ENCODE peak calls at places on chromosomes 13 and 19, in seven cellular contexts. L is sigmoid colon, S is transverse colon, Q is tibial artery, W is heart left ventricle, M is keratinocyte, J is left ventricle myocardium inferior. Y is an unnamed sample.
A peak's percentile ranks its signal among the peaks of the same experiment; 100 is the strongest.

GRCh38 chr19:6198896-6199239 is 63.4 kb downstream of the ACSBG2 start:
- DNase-seq in L (no peak), S (no peak), Q (no peak), W (no peak), M (no peak), J (no peak), Y (no peak)

GRCh38 chr19:51944798-51945552 is 17.7 kb downstream of the ZNF613 start:
- DNase-seq in L (no peak), S (no peak), Q (no peak), W (no peak), M (no peak), J (no peak), Y (no peak)

GRCh38 chr13:36829753-36830152 is 10.7 kb downstream of the RFXAP start:
- DNase-seq in L (no peak), S (no peak), Q (no peak), W (no peak), M (no peak), J (no peak), Y (no peak)

GRCh38 chr13:101640797-101641400 is 188.4 kb downstream of the ITGBL1 start:
- DNase-seq in L (no peak), S (no peak), Q (no peak), W (no peak), M (peak; percentile 36), J (no peak), Y (no peak)

GRCh38 chr13:26653310-26653709 is 95.8 kb downstream of the WASF3 start:
- DNase-seq in L (no peak), S (no peak), Q (no peak), W (no peak), M (no peak), J (no peak), Y (no peak)

GRCh38 chr13:73544175-73544574 is 485.4 kb downstream of the KLF5 start:
- DNase-seq in L (no peak), S (no peak), Q (no peak), W (no peak), M (no peak), J (no peak), Y (no peak)

GRCh38 chr19:14871619-14872230 is 14.2 kb downstream of the OR7A17 start:
- DNase-seq in L (no peak), S (no peak), Q (no peak), W (no peak), M (no peak), J (no peak), Y (no peak)

GRCh38 chr19:55484571-55485438 is at the start of gene NAT14:
- DNase-seq in L (peak; percentile 82), S (peak; percentile 53), Q (no peak), W (peak; percentile 69), M (no peak), J (peak; percentile 54), Y (peak; percentile 72)

GRCh38 chr19:16061943-16062342 is 14.4 kb upstream of the TPM4 start:
- DNase-seq in L (no peak), S (no peak), Q (no peak), W (no peak), M (no peak), J (no peak), Y (no peak)

GRCh38 chr13:21639604-21640003 is 31.3 kb upstream of the FGF9 start:
- DNase-seq in L (no peak), S (no peak), Q (no peak), W (no peak), M (no peak), J (no peak), Y (no peak)

GRCh38 chr19:17035842-17036424 is 9.3 kb upstream of the CPAMD8 start:
- DNase-seq in L (peak; percentile 75), S (peak; percentile 26), Q (no peak), W (no peak), M (no peak), J (peak; percentile 33), Y (peak; percentile 83)

GRCh38 chr19:42306646-42307045 is 4.2 kb upstream of the PAFAH1B3 start:
- DNase-seq in L (no peak), S (no peak), Q (no peak), W (no peak), M (no peak), J (no peak), Y (no peak)

GRCh38 chr13:44389003-44389666 is 15.5 kb downstream of the SERP2 start:
- DNase-seq in L (no peak), S (no peak), Q (no peak), W (no peak), M (no peak), J (no peak), Y (no peak)

GRCh38 chr19:3278749-3279148 is 54.3 kb downstream of the CELF5 start:
- DNase-seq in L (no peak), S (no peak), Q (no peak), W (no peak), M (no peak), J (no peak), Y (no peak)

GRCh38 chr13:50511877-50512332 is 331.6 kb downstream of the DLEU7 start:
- DNase-seq in L (no peak), S (peak; percentile 14), Q (no peak), W (no peak), M (no peak), J (no peak), Y (no peak)

GRCh38 chr13:23500858-23501257 is 67.4 kb upstream of the SACS start:
- DNase-seq in L (no peak), S (no peak), Q (no peak), W (no peak), M (no peak), J (no peak), Y (no peak)

GRCh38 chr13:43273362-43273761 is 250.0 kb downstream of the DNAJC15 start:
- DNase-seq in L (no peak), S (no peak), Q (no peak), W (no peak), M (no peak), J (no peak), Y (no peak)

GRCh38 chr13:110062077-110062776 is 244.7 kb downstream of the COL4A1 start:
- DNase-seq in L (no peak), S (no peak), Q (no peak), W (peak; percentile 75), M (no peak), J (peak; percentile 52), Y (no peak)

GRCh38 chr13:21077360-21078353 is 16.3 kb upstream of the LATS2 start:
- DNase-seq in L (no peak), S (no peak), Q (no peak), W (no peak), M (no peak), J (no peak), Y (no peak)

GRCh38 chr13:113322043-113322461 is 25.0 kb downstream of the LAMP1 start:
- DNase-seq in L (no peak), S (no peak), Q (no peak), W (no peak), M (no peak), J (no peak), Y (peak; percentile 41)

GRCh38 chr19:5434970-5435641 is 20.1 kb upstream of the ZNRF4 start:
- DNase-seq in L (no peak), S (no peak), Q (no peak), W (no peak), M (no peak), J (no peak), Y (no peak)

GRCh38 chr19:13864513-13865242 is 12.3 kb upstream of the NANOS3 start:
- DNase-seq in L (no peak), S (no peak), Q (no peak), W (no peak), M (no peak), J (no peak), Y (no peak)

GRCh38 chr19:13864223-13864512 is 12.8 kb upstream of the NANOS3 start:
- DNase-seq in L (no peak), S (no peak), Q (no peak), W (no peak), M (no peak), J (no peak), Y (no peak)

GRCh38 chr19:13865243-13865577 is 11.7 kb upstream of the NANOS3 start:
- DNase-seq in L (no peak), S (no peak), Q (no peak), W (no peak), M (no peak), J (no peak), Y (no peak)

GRCh38 chr19:13866463-13867046 is 10.4 kb upstream of the NANOS3 start:
- DNase-seq in L (no peak), S (no peak), Q (no peak), W (no peak), M (no peak), J (no peak), Y (no peak)

GRCh38 chr19:13865578-13866462 is 11.1 kb upstream of the NANOS3 start:
- DNase-seq in L (no peak), S (no peak), Q (no peak), W (peak; percentile 52), M (no peak), J (no peak), Y (no peak)
- H3K27ac ChIP-seq in L (peak overlapping the region; percentile 59), S (peak overlapping the region; percentile 59), Q (peak overlapping the region; percentile 41), W (peak overlapping the region; percentile 79), M (no peak overlapping the region), J (peak overlapping the region; percentile 69), Y (no peak overlapping the region)

DNA sequence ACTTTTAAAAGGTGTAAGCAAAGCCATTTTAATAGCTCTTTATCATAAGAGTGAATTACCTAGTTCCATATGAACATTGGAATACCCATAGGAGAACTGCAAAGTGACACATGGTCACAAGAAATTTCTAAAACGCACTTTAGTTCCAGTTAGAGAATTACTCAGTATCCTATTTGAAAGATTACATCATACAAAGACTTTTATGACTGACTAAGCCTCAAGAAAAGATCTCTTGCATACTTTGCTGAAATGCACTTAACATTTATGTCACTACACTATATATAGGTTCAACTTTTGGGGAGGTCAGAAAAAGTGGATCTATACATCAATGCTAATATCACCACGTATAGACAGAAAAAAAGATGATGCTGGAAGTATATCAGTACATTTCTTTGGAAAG is 7.1 kb downstream of the PCDH9 start:
- DNase-seq in L (no peak), S (no peak), Q (no peak), W (no peak), M (no peak), J (no peak), Y (no peak)
- H3K4me1 ChIP-seq in L (no peaks in the 10 kb centered on the region), S (no peaks in the 10 kb centered on the region), Q (no peaks in the 10 kb centered on the region), W (peaks cover 3% of the 10 kb centered on the region), M (no peaks in the 10 kb centered on the region), J (peaks cover 61% of the 10 kb centered on the region), Y (no peaks in the 10 kb centered on the region)

GRCh38 chr19:49877879-49878743 is 609 bp downstream of the TBC1D17 start:
- DNase-seq in L (peak; percentile 99), S (peak; percentile 99), Q (peak; percentile 99), W (peak; percentile 99), M (peak; percentile 83), J (peak; percentile 99), Y (peak; percentile 100)

GRCh38 chr19:49880162-49880869 is 2.8 kb downstream of the TBC1D17 start:
- DNase-seq in L (no peak), S (no peak), Q (no peak), W (no peak), M (no peak), J (no peak), Y (no peak)

GRCh38 chr19:49881186-49881585 is 3.7 kb downstream of the TBC1D17 start:
- DNase-seq in L (no peak), S (peak; percentile 6), Q (peak; percentile 56), W (no peak), M (no peak), J (no peak), Y (no peak)

GRCh38 chr19:49878744-49879070 is 1.2 kb downstream of the TBC1D17 start:
- DNase-seq in L (no peak), S (no peak), Q (no peak), W (no peak), M (no peak), J (no peak), Y (no peak)

GRCh38 chr19:49879243-49879960 is 1.9 kb downstream of the TBC1D17 start:
- DNase-seq in L (no peak), S (no peak), Q (no peak), W (no peak), M (no peak), J (no peak), Y (no peak)
- H3K4me3 ChIP-seq in L (no peak overlapping the region), S (no peak overlapping the region), Q (no peak overlapping the region), W (no peak overlapping the region), M (no peak overlapping the region), J (no peak overlapping the region), Y (no peak overlapping the region)

GRCh38 chr19:37698216-37698615 is 21.3 kb downstream of the ZNF607 start:
- DNase-seq in L (no peak), S (no peak), Q (no peak), W (no peak), M (no peak), J (no peak), Y (no peak)
- H3K27ac ChIP-seq in L (no peak overlapping the region), S (no peak overlapping the region), Q (no peak overlapping the region), W (no peak overlapping the region), M (no peak overlapping the region), J (no peak overlapping the region), Y (no peak overlapping the region)

Y was measured in aorta.